ENCODE peak calls at places on chromosomes 3 and 15, in four cellular contexts. N, O, D and V are unnamed samples.

GRCh38 chr3:4821975-4822374 is 157.3 kb upstream of the BHLHE40 start:
- DNase-seq in N (no peak), O (no peak), D (no peak), V (no peak)

GRCh38 chr3:174223611-174224010 is 635.5 kb upstream of the NAALADL2 start:
- DNase-seq in N (no peak), O (no peak), D (no peak), V (no peak)

GRCh38 chr3:5201536-5201935 is 14.0 kb downstream of the EDEM1 start:
- DNase-seq in N (no peak), O (no peak), D (peak; percentile 49), V (no peak)

GRCh38 chr15:40743921-40744809 is 10.9 kb downstream of the RMDN3 start:
- DNase-seq in N (peak; percentile 56), O (no peak), D (no peak), V (no peak)

GRCh38 chr3:37910666-37911400 is 49.2 kb downstream of the CTDSPL start:
- DNase-seq in N (no peak), O (no peak), D (no peak), V (no peak)

GRCh38 chr3:170055209-170055608 is 17.4 kb downstream of the GPR160 start:
- DNase-seq in N (no peak), O (no peak), D (no peak), V (peak; percentile 63)

GRCh38 chr3:142998439-142998838 is 2.9 kb upstream of the U2SURP start:
- DNase-seq in N (no peak), O (no peak), D (no peak), V (no peak)

GRCh38 chr15:43880406-43881184 is 53.8 kb downstream of the WDR76 start:
- DNase-seq in N (no peak), O (no peak), D (no peak), V (no peak)

GRCh38 chr3:134232976-134233375 is 17.7 kb downstream of the RYK start:
- DNase-seq in N (no peak), O (no peak), D (no peak), V (no peak)

GRCh38 chr3:39196034-39196433 is 3.6 kb upstream of the XIRP1 start:
- DNase-seq in N (no peak), O (no peak), D (no peak), V (no peak)

GRCh38 chr15:69114231-69114937 is 46.1 kb upstream of the GLCE start:
- DNase-seq in N (no peak), O (no peak), D (peak; percentile 22), V (no peak)

GRCh38 chr3:118559286-118559685 is 475.4 kb downstream of the IGSF11 start:
- DNase-seq in N (no peak), O (no peak), D (no peak), V (no peak)

GRCh38 chr3:157700405-157700804 is 197.2 kb upstream of the VEPH1 start:
- DNase-seq in N (peak; percentile 17), O (no peak), D (no peak), V (no peak)

GRCh38 chr3:105584351-105584790 is 217.7 kb downstream of the ALCAM start:
- DNase-seq in N (peak; percentile 5), O (no peak), D (no peak), V (no peak)

GRCh38 chr3:154428369-154429206 is 1.4 kb downstream of the GPR149 start:
- DNase-seq in N (no peak), O (no peak), D (peak; percentile 42), V (no peak)

GRCh38 chr3:37029516-37030163 is 36.3 kb downstream of the MLH1 start:
- DNase-seq in N (no peak), O (no peak), D (no peak), V (no peak)

GRCh38 chr3:158140396-158140795 is 30.5 kb downstream of the RSRC1 start:
- DNase-seq in N (no peak), O (no peak), D (no peak), V (no peak)

GRCh38 chr3:152109038-152109437 is 159.7 kb upstream of the MBNL1 start:
- DNase-seq in N (no peak), O (no peak), D (no peak), V (no peak)

GRCh38 chr15:89649716-89650115 is 5.6 kb downstream of the KIF7 start:
- DNase-seq in N (no peak), O (no peak), D (peak; percentile 16), V (no peak)

GRCh38 chr15:59371458-59372351 is 966 bp downstream of the MYO1E start:
- DNase-seq in N (no peak), O (no peak), D (peak; percentile 80), V (no peak)

GRCh38 chr3:186217820-186218164 is 108.9 kb upstream of the ETV5 start:
- DNase-seq in N (no peak), O (peak; percentile 76), D (no peak), V (peak; percentile 63)

GRCh38 chr3:141231101-141231922 is at the start of gene PXYLP1:
- DNase-seq in N (peak; percentile 84), O (peak; percentile 72), D (peak; percentile 96), V (peak; percentile 16)

GRCh38 chr15:94607176-94607654 is 375.9 kb downstream of the MCTP2 start:
- DNase-seq in N (no peak), O (no peak), D (no peak), V (no peak)

GRCh38 chr3:43231276-43232000 is 54.9 kb upstream of the SNRK start:
- DNase-seq in N (no peak), O (no peak), D (no peak), V (no peak)

GRCh38 chr3:110314512-110315114 is 757.0 kb upstream of the NECTIN3 start:
- DNase-seq in N (peak; percentile 69), O (peak; percentile 64), D (peak; percentile 37), V (peak; percentile 9)

GRCh38 chr15:27993996-27994775 is 104.9 kb downstream of the OCA2 start:
- DNase-seq in N (no peak), O (no peak), D (peak; percentile 45), V (no peak)

GRCh38 chr3:136899622-136900158 is 37.7 kb downstream of the NCK1 start:
- DNase-seq in N (no peak), O (no peak), D (no peak), V (no peak)

GRCh38 chr3:32983124-32983523 is 31.7 kb downstream of the CCR4 start:
- DNase-seq in N (no peak), O (no peak), D (no peak), V (no peak)

GRCh38 chr15:70214266-70214665 is 116.5 kb upstream of the TLE3 start:
- DNase-seq in N (no peak), O (no peak), D (no peak), V (no peak)

GRCh38 chr3:89002166-89002565 is 105.3 kb upstream of the EPHA3 start:
- DNase-seq in N (no peak), O (no peak), D (no peak), V (no peak)

GRCh38 chr3:161559177-161559998 is 62.8 kb downstream of the OTOL1 start:
- DNase-seq in N (peak; percentile 46), O (peak; percentile 27), D (no peak), V (no peak)

GRCh38 chr15:48965972-48966371 is 2.3 kb upstream of the SHC4 start:
- DNase-seq in N (peak; percentile 56), O (no peak), D (no peak), V (peak; percentile 33)

GRCh38 chr3:157065201-157065600 is 94.7 kb downstream of the CCNL1 start:
- DNase-seq in N (no peak), O (no peak), D (no peak), V (no peak)

GRCh38 chr3:126268866-126269265 is 88.3 kb downstream of the KLF15 start:
- DNase-seq in N (no peak), O (no peak), D (no peak), V (no peak)

DNA sequence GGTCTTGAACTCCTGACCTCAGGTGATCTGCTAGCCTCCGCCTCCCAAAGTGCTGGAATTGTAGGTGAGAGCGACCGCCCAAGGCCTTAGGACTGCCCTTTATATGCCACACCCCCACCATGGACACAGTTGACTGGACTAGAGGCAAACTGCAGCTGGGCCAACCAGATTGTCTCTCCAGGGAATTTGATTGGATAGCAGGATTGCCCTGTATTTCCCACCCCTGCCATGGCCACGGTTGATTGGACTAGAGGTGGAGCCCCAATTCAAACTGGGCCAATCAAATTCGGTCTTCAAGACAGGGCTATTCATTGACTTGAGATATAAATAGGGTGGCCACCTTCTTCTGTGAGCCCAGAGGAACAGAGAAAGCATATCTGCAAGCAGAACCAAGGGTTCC is 6.9 kb upstream of the CLPX start:
- DNase-seq in N (peak; percentile 62), O (peak; percentile 55), D (no peak), V (no peak)
- TF ChIP-seq PBX3 in N (no peak), O (no peak), D (no peak), V (no peak)

DNA sequence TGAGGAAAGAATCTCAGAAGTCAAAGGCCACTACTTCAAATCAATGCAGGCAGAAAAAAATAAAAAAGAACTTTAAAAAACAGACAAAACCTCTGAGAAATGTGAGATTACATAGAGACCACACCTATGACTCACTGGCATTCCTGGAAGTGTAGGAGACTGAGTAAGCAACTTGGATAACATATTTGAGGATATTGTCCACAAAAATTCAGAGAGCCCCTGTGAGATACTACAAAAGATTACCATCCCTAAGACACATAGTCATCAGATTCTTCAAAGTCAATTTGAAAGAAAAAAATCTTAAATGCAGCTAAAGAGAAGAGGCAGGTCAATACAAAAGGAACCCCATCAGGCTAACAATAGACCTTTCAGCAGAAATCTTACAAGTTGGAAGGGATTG is 887.3 kb downstream of the NTRK3 start:
- DNase-seq in N (peak; percentile 47), O (no peak), D (no peak), V (no peak)
- TF ChIP-seq CHD2 in N (no peak), O (no peak), D (no peak), V (no peak)

GRCh38 chr3:72719137-72719536 is 129.1 kb downstream of the SHQ1 start:
- DNase-seq in N (no peak), O (no peak), D (no peak), V (no peak)

GRCh38 chr3:72721696-72722381 is 126.4 kb downstream of the SHQ1 start:
- DNase-seq in N (no peak), O (no peak), D (no peak), V (no peak)

GRCh38 chr3:72724070-72724469 is 124.2 kb downstream of the SHQ1 start:
- DNase-seq in N (peak; percentile 31), O (no peak), D (no peak), V (no peak)

GRCh38 chr3:72725229-72725628 is 123.0 kb downstream of the SHQ1 start:
- DNase-seq in N (no peak), O (no peak), D (no peak), V (no peak)

GRCh38 chr3:72722930-72723726 is 125.1 kb downstream of the SHQ1 start:
- DNase-seq in N (peak; percentile 26), O (no peak), D (no peak), V (peak; percentile 35)
- TF ChIP-seq PBX3 in N (no peak), O (no peak), D (no peak), V (no peak)

DNA sequence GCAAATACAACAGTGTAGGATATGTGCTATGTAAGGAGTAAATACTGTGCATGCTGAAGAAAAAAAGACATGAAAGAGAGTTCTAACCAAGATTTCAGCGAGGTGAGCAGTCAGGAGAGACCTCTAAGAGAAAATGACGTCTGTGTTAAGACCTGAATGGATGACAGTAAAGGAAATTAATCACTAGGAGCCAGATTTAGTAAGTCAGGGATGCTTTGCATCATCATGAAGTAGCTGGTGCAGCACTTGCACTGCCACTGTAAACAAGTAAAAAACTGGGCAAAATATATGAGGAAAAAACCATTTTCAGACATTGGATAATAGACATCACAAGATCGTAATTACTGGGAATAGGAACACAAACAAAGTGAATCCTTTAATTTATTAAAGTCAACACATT is 32.6 kb downstream of the RTP4 start:
- DNase-seq in N (no peak), O (no peak), D (no peak), V (no peak)
- TF ChIP-seq CHD2 in N (no peak), O (no peak), D (no peak), V (no peak)

GRCh38 chr15:39403674-39404117 is 177.2 kb upstream of the THBS1 start:
- DNase-seq in N (peak; percentile 22), O (peak; percentile 44), D (peak; percentile 66), V (no peak)
- TF ChIP-seq PBX3 in N (no peak), O (no peak), D (peak; percentile 37), V (no peak)

GRCh38 chr15:73859236-73859635 is 14.1 kb upstream of the TBC1D21 start:
- DNase-seq in N (no peak), O (no peak), D (no peak), V (no peak)
- TF ChIP-seq CHD2 in N (no peak), O (no peak), D (no peak), V (no peak)